ENCODE peak calls at places on chromosomes 5 and 9, in six cellular contexts. Z is epithelial cell of proximal tubule; L is neural crest cell; K is activated T-cell treated with anti-CD3 and anti-CD28 coated beads, Interleukin-2, amount 50 U/mL, for 1 hour; S is GM12892; M is heart right ventricle. A is an unnamed sample.
A peak's percentile ranks its signal among the peaks of the same experiment; 100 is the strongest.

GRCh38 chr9:93112116-93112863 is 16.3 kb downstream of the CARD19 start:
- DNase-seq in Z (no peak), L (no peak), K (peak; percentile 16), S (no peak), M (no peak), A (no peak)

GRCh38 chr5:154603978-154604679 is 126.1 kb upstream of the HAND1 start:
- DNase-seq in Z (no peak), L (no peak), K (no peak), S (no peak), M (peak; percentile 21), A (peak; percentile 99)

GRCh38 chr9:19922476-19923118 is 133.8 kb upstream of the SLC24A2 start:
- DNase-seq in Z (no peak), L (no peak), K (no peak), S (no peak), M (peak; percentile 29), A (peak; percentile 63)

GRCh38 chr5:111635151-111635945 is 121.6 kb downstream of the NREP start:
- DNase-seq in Z (no peak), L (no peak), K (no peak), S (no peak), M (no peak), A (no peak)

GRCh38 chr9:132804576-132805295 is 73.3 kb downstream of the AK8 start:
- DNase-seq in Z (no peak), L (no peak), K (no peak), S (no peak), M (no peak), A (no peak)

GRCh38 chr5:61461412-61461811 is 129.4 kb downstream of the ZSWIM6 start:
- DNase-seq in Z (no peak), L (no peak), K (no peak), S (no peak), M (no peak), A (no peak)

GRCh38 chr5:87099246-87099914 is 168.3 kb upstream of the RASA1 start:
- DNase-seq in Z (no peak), L (no peak), K (no peak), S (no peak), M (no peak), A (no peak)

GRCh38 chr9:21836437-21837161 is 34.2 kb downstream of the MTAP start:
- DNase-seq in Z (peak; percentile 94), L (no peak), K (no peak), S (no peak), M (no peak), A (no peak)

GRCh38 chr5:62722360-62722759 is 143.7 kb downstream of the LRRC70 start:
- DNase-seq in Z (no peak), L (no peak), K (no peak), S (no peak), M (no peak), A (no peak)

GRCh38 chr9:133532937-133533668 is 1.4 kb upstream of the ADAMTSL2 start:
- DNase-seq in Z (no peak), L (peak; percentile 71), K (peak; percentile 74), S (peak; percentile 61), M (peak; percentile 83), A (peak; percentile 80)

GRCh38 chr5:57501414-57502321 is 19.1 kb upstream of the ACTBL2 start:
- DNase-seq in Z (no peak), L (no peak), K (no peak), S (no peak), M (peak; percentile 46), A (peak; percentile 33)

GRCh38 chr9:73667749-73668148 is 516.1 kb downstream of the ANXA1 start:
- DNase-seq in Z (no peak), L (no peak), K (no peak), S (no peak), M (no peak), A (peak; percentile 47)

GRCh38 chr5:147479949-147480348 is 29.9 kb downstream of the DPYSL3 start:
- DNase-seq in Z (no peak), L (no peak), K (no peak), S (no peak), M (no peak), A (no peak)

GRCh38 chr9:128203024-128203841 is at the start of gene DNM1:
- DNase-seq in Z (no peak), L (peak; percentile 66), K (peak; percentile 81), S (peak; percentile 98), M (no peak), A (peak; percentile 62)

GRCh38 chr5:146645382-146645781 is 129.4 kb upstream of the GPR151 start:
- DNase-seq in Z (no peak), L (no peak), K (no peak), S (no peak), M (no peak), A (no peak)

GRCh38 chr5:97124335-97124734 is 18.1 kb downstream of the LIX1 start:
- DNase-seq in Z (no peak), L (no peak), K (no peak), S (no peak), M (no peak), A (no peak)

GRCh38 chr5:139787568-139788293 is 7.9 kb upstream of the PSD2 start:
- DNase-seq in Z (no peak), L (peak; percentile 99), K (peak; percentile 93), S (peak; percentile 98), M (peak; percentile 84), A (peak; percentile 74)

GRCh38 chr9:129373361-129373760 is 195.3 kb upstream of the IER5L start:
- DNase-seq in Z (no peak), L (no peak), K (no peak), S (no peak), M (no peak), A (no peak)

GRCh38 chr5:180591249-180591887 is at the start of gene SCGB3A1:
- DNase-seq in Z (no peak), L (no peak), K (no peak), S (no peak), M (no peak), A (no peak)

GRCh38 chr9:89375181-89375760 is 57.0 kb downstream of the SECISBP2 start:
- DNase-seq in Z (no peak), L (no peak), K (no peak), S (no peak), M (no peak), A (peak; percentile 42)

GRCh38 chr9:7298123-7298522 is 501.5 kb downstream of the DMAC1 start:
- DNase-seq in Z (no peak), L (no peak), K (no peak), S (peak; percentile 19), M (no peak), A (no peak)

GRCh38 chr9:13078164-13078563 is 201.3 kb downstream of the MPDZ start:
- DNase-seq in Z (no peak), L (no peak), K (no peak), S (no peak), M (no peak), A (no peak)

A was measured in SK-N-DZ.